ENCODE peak calls at places on chromosomes 5 and 9, in five cellular contexts. Q is HCT116, S is HepG2, G is H1, P is GM23338. B is an unnamed sample.

GRCh38 chr9:123544007-123544827 is 188.2 kb downstream of the CRB2 start:
- DNase-seq in Q (peak), S (peak), G (no peak), P (peak), B (peak)

GRCh38 chr5:68245325-68245724 is 29.8 kb downstream of the PIK3R1 start:
- DNase-seq in Q (no peak), S (no peak), G (no peak), P (no peak), B (peak)

GRCh38 chr5:58066076-58066475 is 393.8 kb downstream of the PLK2 start:
- DNase-seq in Q (no peak), S (no peak), G (no peak), P (no peak), B (no peak)

GRCh38 chr5:180105827-180106312 is 34.3 kb upstream of the RNF130 start:
- DNase-seq in Q (peak), S (no peak), G (no peak), P (no peak), B (no peak)

GRCh38 chr5:42454216-42454995 is 31.2 kb downstream of the GHR start:
- DNase-seq in Q (no peak), S (no peak), G (no peak), P (no peak), B (no peak)

GRCh38 chr9:83006378-83006777 is 56.6 kb downstream of the RASEF start:
- DNase-seq in Q (no peak), S (no peak), G (no peak), P (no peak), B (no peak)

GRCh38 chr9:112914524-112914923 is 23.8 kb upstream of the SLC46A2 start:
- DNase-seq in Q (no peak), S (no peak), G (no peak), P (no peak), B (no peak)

GRCh38 chr9:130535818-130536521 is 43.4 kb upstream of the FUBP3 start:
- DNase-seq in Q (no peak), S (peak), G (no peak), P (peak), B (peak)

GRCh38 chr9:214488-215448 is at the start of gene DOCK8:
- DNase-seq in Q (peak), S (peak), G (peak), P (peak), B (peak)

GRCh38 chr5:138054863-138055558 is 22.1 kb upstream of the FAM13B start:
- DNase-seq in Q (no peak), S (peak), G (no peak), P (peak), B (no peak)

DNA sequence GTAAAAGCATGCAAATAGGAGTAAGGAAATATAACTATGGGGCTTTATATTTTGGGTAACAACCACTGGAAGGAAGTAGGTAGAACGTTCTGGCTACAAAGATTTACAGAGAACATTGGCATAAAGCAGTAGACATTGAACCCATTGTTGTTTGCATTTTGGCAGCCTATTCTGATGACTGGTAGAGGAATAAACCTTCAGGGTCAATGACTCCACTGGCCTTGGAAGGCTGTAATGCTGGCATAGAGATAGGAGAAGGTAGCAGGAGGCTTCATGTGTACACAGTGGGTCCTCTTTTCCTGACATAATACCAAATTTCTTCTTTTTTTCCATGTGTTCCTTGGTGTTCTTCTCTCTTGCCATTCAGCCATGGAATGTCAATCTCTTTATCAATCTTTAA is 462.8 kb upstream of the ZNF462 start:
- DNase-seq in Q (no peak), S (no peak), G (no peak), P (no peak), B (no peak)
- H3K4me2 ChIP-seq in Q (no peak), S (no peak), G (no peak), P (no peak), B (no peak)

GRCh38 chr5:172878585-172879433 is 44.8 kb downstream of the ERGIC1 start:
- DNase-seq in Q (no peak), S (no peak), G (no peak), P (no peak), B (peak)
- TF ChIP-seq POLR2AphosphoS5 in Q (no peak), S (no peak), G (no peak), P (no peak), B (peak)

GRCh38 chr5:39223568-39224156 is 4.3 kb upstream of the FYB1 start:
- DNase-seq in Q (no peak), S (no peak), G (no peak), P (no peak), B (no peak)
- H3K4me2 ChIP-seq in Q (no peak), S (no peak), G (no peak), P (no peak), B (no peak)

GRCh38 chr5:150307617-150308426 is 5.1 kb upstream of the ARSI start:
- DNase-seq in Q (no peak), S (peak), G (no peak), P (no peak), B (no peak)

GRCh38 chr5:150311015-150311692 is 8.4 kb upstream of the ARSI start:
- DNase-seq in Q (no peak), S (no peak), G (no peak), P (no peak), B (no peak)

GRCh38 chr5:150309898-150310269 is 7.2 kb upstream of the ARSI start:
- DNase-seq in Q (no peak), S (no peak), G (no peak), P (no peak), B (no peak)

GRCh38 chr5:150306775-150307174 is 4.1 kb upstream of the ARSI start:
- DNase-seq in Q (no peak), S (no peak), G (no peak), P (no peak), B (no peak)

DNA sequence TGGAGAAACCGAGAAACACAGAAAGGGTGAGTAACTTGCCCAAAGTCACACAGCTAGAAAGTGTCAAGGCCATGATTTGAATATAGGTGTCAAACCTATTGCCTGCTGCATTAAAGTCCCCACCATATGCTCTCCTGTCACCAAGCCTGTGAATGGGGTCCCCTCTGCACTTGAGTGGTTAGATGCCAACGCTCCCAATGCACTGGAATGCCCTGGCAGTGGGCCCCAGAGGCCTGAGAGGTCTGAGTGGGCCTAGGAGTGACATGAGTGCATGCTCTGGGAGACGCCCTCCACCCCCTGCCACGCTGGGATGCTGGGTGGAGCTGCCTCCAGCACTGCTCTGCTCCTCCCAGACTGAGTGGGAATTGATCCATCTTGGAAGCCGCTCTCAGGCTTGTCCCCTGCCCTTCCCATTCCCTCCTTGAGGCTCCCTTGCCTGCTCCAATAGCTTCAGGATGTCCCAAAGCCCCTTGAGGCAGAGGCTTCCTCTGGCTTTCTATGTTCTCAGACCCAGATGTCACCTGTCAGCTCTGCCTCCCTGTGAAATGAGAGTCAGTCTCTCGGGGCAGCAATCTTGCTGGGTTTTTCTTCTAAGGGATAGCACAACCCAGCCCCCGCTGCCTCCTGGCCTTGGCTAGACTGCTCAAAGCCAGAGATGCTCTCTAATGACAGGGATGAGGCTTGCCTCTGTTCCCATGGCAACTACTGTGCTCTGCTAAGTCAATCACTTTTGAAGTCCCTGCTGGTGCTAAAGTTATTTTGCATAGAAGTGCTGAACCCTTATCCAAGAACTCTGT is 6.6 kb upstream of the ARSI start:
- DNase-seq in Q (no peak), S (no peak), G (no peak), P (peak), B (no peak)
- TF ChIP-seq POLR2AphosphoS5 in Q (no peak), S (no peak), G (no peak), P (no peak), B (no peak)

DNA sequence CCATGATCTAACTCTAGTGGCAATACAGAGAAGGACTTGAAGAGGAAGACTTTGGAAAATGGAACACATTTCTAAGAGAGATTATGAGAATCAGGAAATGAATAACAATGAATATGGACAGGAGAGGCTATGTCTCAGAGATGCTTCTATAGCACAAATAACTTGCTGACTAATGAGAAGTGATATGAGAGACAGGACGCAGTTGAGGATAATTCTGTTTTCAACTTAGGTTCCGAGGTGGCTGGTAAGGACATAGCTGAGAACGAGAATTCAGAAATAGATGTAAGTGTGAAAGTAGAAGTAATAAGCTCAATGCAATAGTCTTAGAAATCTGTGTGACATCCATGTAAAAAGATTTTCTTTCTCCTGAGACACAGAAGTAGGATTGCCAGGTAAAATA is 358.1 kb upstream of the GRAMD2B start:
- DNase-seq in Q (no peak), S (no peak), G (no peak), P (no peak), B (no peak)
- H3K4me2 ChIP-seq in Q (no peak), S (no peak), G (no peak), P (no peak), B (no peak)

GRCh38 chr9:79756414-79756813 is 184.6 kb downstream of the TLE4 start:
- DNase-seq in Q (no peak), S (no peak), G (no peak), P (no peak), B (no peak)
- TF ChIP-seq POLR2AphosphoS5 in Q (no peak), S (no peak), G (no peak), P (no peak), B (no peak)

GRCh38 chr5:36393656-36394438 is 92.1 kb upstream of the RANBP3L start:
- DNase-seq in Q (no peak), S (no peak), G (no peak), P (no peak), B (no peak)
- H3K4me2 ChIP-seq in Q (no peak), S (peak), G (no peak), P (no peak), B (no peak)

GRCh38 chr9:114158482-114159130 is 3.3 kb downstream of the COL27A1 start:
- DNase-seq in Q (no peak), S (no peak), G (no peak), P (no peak), B (no peak)

GRCh38 chr9:114157516-114158176 is 2.3 kb downstream of the COL27A1 start:
- DNase-seq in Q (no peak), S (no peak), G (no peak), P (no peak), B (peak)

GRCh38 chr9:114156658-114157421 is 1.5 kb downstream of the COL27A1 start:
- DNase-seq in Q (no peak), S (no peak), G (peak), P (peak), B (peak)

GRCh38 chr9:114161518-114161917 is 6.2 kb downstream of the COL27A1 start:
- DNase-seq in Q (no peak), S (no peak), G (no peak), P (no peak), B (no peak)

GRCh38 chr9:114159562-114160145 is 4.3 kb downstream of the COL27A1 start:
- DNase-seq in Q (no peak), S (peak), G (no peak), P (no peak), B (no peak)
- TF ChIP-seq POLR2AphosphoS5 in Q (no peak), S (no peak), G (no peak), P (no peak), B (no peak)

GRCh38 chr9:9557804-9558334 is 1054.9 kb downstream of the PTPRD start:
- DNase-seq in Q (no peak), S (peak), G (no peak), P (peak), B (no peak)

GRCh38 chr9:9556865-9557803 is 1055.7 kb downstream of the PTPRD start:
- DNase-seq in Q (no peak), S (no peak), G (no peak), P (peak), B (no peak)

GRCh38 chr9:9563817-9564216 is 1049.0 kb downstream of the PTPRD start:
- DNase-seq in Q (no peak), S (no peak), G (no peak), P (no peak), B (no peak)

GRCh38 chr9:9560382-9561035 is 1052.3 kb downstream of the PTPRD start:
- DNase-seq in Q (no peak), S (no peak), G (no peak), P (no peak), B (no peak)

DNA sequence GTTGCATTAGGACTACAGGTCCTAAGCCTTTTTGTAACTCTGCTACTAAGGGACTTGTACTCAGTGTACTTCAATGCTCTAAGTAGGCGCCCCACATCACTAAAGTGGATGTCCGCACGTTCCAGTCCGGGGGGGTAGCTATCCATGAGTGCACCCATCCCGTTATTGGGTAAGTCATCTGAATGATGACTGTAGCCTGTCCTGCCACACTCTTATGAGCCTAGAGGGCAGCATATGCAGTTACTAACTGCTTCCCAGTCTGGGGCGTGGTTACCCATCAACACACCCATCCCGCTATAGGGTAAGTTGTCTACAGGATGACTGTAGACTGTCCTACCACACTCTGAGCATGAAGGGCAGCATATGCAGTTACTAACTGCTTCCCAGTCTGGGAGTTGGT is 1053.9 kb downstream of the PTPRD start:
- DNase-seq in Q (no peak), S (no peak), G (no peak), P (no peak), B (no peak)
- H3K4me2 ChIP-seq in Q (no peak), S (no peak), G (no peak), P (no peak), B (no peak)